ENCODE peak calls at places on chromosomes 2 and 18, in eight cellular contexts. One of them, this sample, is unnamed.
A peak's percentile ranks its signal among the peaks of the same experiment; 100 is the strongest.

GRCh38 chr2:108239786-108240185 is at the start of gene SULT1C3:
- DNase-seq in AG09309: no peak
- DNase-seq in GM23338: no peak
- DNase-seq in A549: no peak
- DNase-seq in psoas muscle: no peak
- DNase-seq in choroid plexus epithelial cell: no peak
- DNase-seq in ovary: no peak
- DNase-seq in NB4: no peak
- DNase-seq in this sample: no peak

GRCh38 chr2:44676379-44676778 is 265.1 kb upstream of the SIX3 start:
- DNase-seq in psoas muscle: no peak
- DNase-seq in NB4: no peak
- DNase-seq in choroid plexus epithelial cell: no peak
- DNase-seq in GM23338: no peak
- DNase-seq in A549: no peak
- DNase-seq in AG09309: no peak
- DNase-seq in ovary: no peak
- DNase-seq in this sample: no peak

GRCh38 chr2:199982444-199982843 is 27.1 kb downstream of the MAIP1 start:
- DNase-seq in ovary: no peak
- DNase-seq in choroid plexus epithelial cell: no peak
- DNase-seq in AG09309: no peak
- DNase-seq in GM23338: no peak
- DNase-seq in NB4: no peak
- DNase-seq in A549: no peak
- DNase-seq in psoas muscle: peak; percentile 35
- DNase-seq in this sample: no peak

GRCh38 chr2:113228351-113228750 is 50.4 kb downstream of the PAX8 start:
- DNase-seq in ovary: no peak
- DNase-seq in A549: no peak
- DNase-seq in GM23338: no peak
- DNase-seq in AG09309: no peak
- DNase-seq in choroid plexus epithelial cell: no peak
- DNase-seq in NB4: no peak
- DNase-seq in psoas muscle: no peak
- DNase-seq in this sample: no peak

GRCh38 chr2:182906454-182906853 is 40.0 kb upstream of the FRZB start:
- DNase-seq in AG09309: no peak
- DNase-seq in A549: no peak
- DNase-seq in choroid plexus epithelial cell: no peak
- DNase-seq in GM23338: no peak
- DNase-seq in psoas muscle: no peak
- DNase-seq in ovary: no peak
- DNase-seq in NB4: no peak
- DNase-seq in this sample: no peak

GRCh38 chr2:203774760-203775159 is 68.3 kb downstream of the CD28 start:
- DNase-seq in ovary: no peak
- DNase-seq in choroid plexus epithelial cell: no peak
- DNase-seq in A549: no peak
- DNase-seq in GM23338: no peak
- DNase-seq in NB4: no peak
- DNase-seq in AG09309: no peak
- DNase-seq in psoas muscle: no peak
- DNase-seq in this sample: no peak

GRCh38 chr18:45588284-45588683 is 27.0 kb upstream of the SLC14A2 start:
- DNase-seq in AG09309: peak; percentile 62
- DNase-seq in psoas muscle: no peak
- DNase-seq in GM23338: no peak
- DNase-seq in choroid plexus epithelial cell: peak; percentile 41
- DNase-seq in NB4: no peak
- DNase-seq in A549: no peak
- DNase-seq in ovary: no peak
- DNase-seq in this sample: no peak

GRCh38 chr18:74281011-74281638 is 10.6 kb downstream of the CYB5A start:
- DNase-seq in GM23338: peak; percentile 65
- DNase-seq in NB4: no peak
- DNase-seq in choroid plexus epithelial cell: no peak
- DNase-seq in psoas muscle: no peak
- DNase-seq in A549: no peak
- DNase-seq in AG09309: no peak
- DNase-seq in ovary: no peak
- DNase-seq in this sample: no peak

GRCh38 chr18:3256693-3257626 is 5.0 kb upstream of the MYL12B start:
- DNase-seq in psoas muscle: no peak
- DNase-seq in NB4: no peak
- DNase-seq in GM23338: no peak
- DNase-seq in choroid plexus epithelial cell: peak; percentile 82
- DNase-seq in A549: peak; percentile 36
- DNase-seq in ovary: no peak
- DNase-seq in AG09309: no peak
- DNase-seq in this sample: no peak

GRCh38 chr2:70248145-70248809 is at the start of gene TIA1:
- DNase-seq in ovary: peak; percentile 98
- DNase-seq in A549: peak; percentile 99
- DNase-seq in psoas muscle: peak; percentile 99
- DNase-seq in AG09309: peak; percentile 90
- DNase-seq in GM23338: peak; percentile 100
- DNase-seq in NB4: peak; percentile 99
- DNase-seq in choroid plexus epithelial cell: peak; percentile 99
- DNase-seq in this sample: peak; percentile 97

GRCh38 chr2:25692143-25692542 is 18.8 kb upstream of the DTNB start:
- DNase-seq in A549: no peak
- DNase-seq in NB4: no peak
- DNase-seq in AG09309: no peak
- DNase-seq in GM23338: peak; percentile 43
- DNase-seq in psoas muscle: no peak
- DNase-seq in ovary: no peak
- DNase-seq in choroid plexus epithelial cell: no peak
- DNase-seq in this sample: no peak

GRCh38 chr2:202165945-202166344 is 72.5 kb downstream of the SUMO1 start:
- DNase-seq in A549: no peak
- DNase-seq in NB4: no peak
- DNase-seq in ovary: no peak
- DNase-seq in AG09309: no peak
- DNase-seq in choroid plexus epithelial cell: no peak
- DNase-seq in psoas muscle: no peak
- DNase-seq in GM23338: no peak
- DNase-seq in this sample: no peak

GRCh38 chr2:25286025-25286400 is 55.7 kb downstream of the DNMT3A start:
- DNase-seq in NB4: peak; percentile 89
- DNase-seq in A549: no peak
- DNase-seq in choroid plexus epithelial cell: peak; percentile 21
- DNase-seq in GM23338: peak; percentile 63
- DNase-seq in ovary: no peak
- DNase-seq in AG09309: no peak
- DNase-seq in psoas muscle: no peak
- DNase-seq in this sample: no peak

GRCh38 chr2:84939426-84940087 is 31.4 kb upstream of the KCMF1 start:
- DNase-seq in psoas muscle: no peak
- DNase-seq in NB4: peak; percentile 89
- DNase-seq in choroid plexus epithelial cell: no peak
- DNase-seq in A549: peak; percentile 49
- DNase-seq in ovary: no peak
- DNase-seq in GM23338: no peak
- DNase-seq in AG09309: no peak
- DNase-seq in this sample: no peak

GRCh38 chr2:105797298-105797819 is 52.6 kb downstream of the NCK2 start:
- DNase-seq in ovary: no peak
- DNase-seq in NB4: peak; percentile 97
- DNase-seq in psoas muscle: no peak
- DNase-seq in A549: no peak
- DNase-seq in choroid plexus epithelial cell: peak; percentile 60
- DNase-seq in GM23338: no peak
- DNase-seq in AG09309: no peak
- DNase-seq in this sample: no peak

GRCh38 chr18:78683191-78684010 is 296.2 kb upstream of the SALL3 start:
- DNase-seq in A549: no peak
- DNase-seq in choroid plexus epithelial cell: no peak
- DNase-seq in GM23338: no peak
- DNase-seq in ovary: no peak
- DNase-seq in psoas muscle: no peak
- DNase-seq in AG09309: no peak
- DNase-seq in NB4: no peak
- DNase-seq in this sample: no peak

GRCh38 chr18:23194150-23194968 is 59.1 kb downstream of the CABLES1 start:
- DNase-seq in choroid plexus epithelial cell: peak; percentile 59
- DNase-seq in A549: no peak
- DNase-seq in NB4: no peak
- DNase-seq in ovary: no peak
- DNase-seq in psoas muscle: no peak
- DNase-seq in GM23338: no peak
- DNase-seq in AG09309: no peak
- DNase-seq in this sample: no peak

GRCh38 chr2:200242553-200242952 is 63.9 kb upstream of the SPATS2L start:
- DNase-seq in choroid plexus epithelial cell: no peak
- DNase-seq in ovary: no peak
- DNase-seq in psoas muscle: no peak
- DNase-seq in A549: no peak
- DNase-seq in GM23338: no peak
- DNase-seq in NB4: no peak
- DNase-seq in AG09309: no peak
- DNase-seq in this sample: no peak

GRCh38 chr2:237955640-237956401 is 11.0 kb upstream of the UBE2F start:
- DNase-seq in GM23338: peak; percentile 69
- DNase-seq in choroid plexus epithelial cell: no peak
- DNase-seq in ovary: no peak
- DNase-seq in psoas muscle: no peak
- DNase-seq in NB4: no peak
- DNase-seq in AG09309: no peak
- DNase-seq in A549: no peak
- DNase-seq in this sample: no peak

GRCh38 chr2:216081487-216082387 is at the start of the genes PECR and TMEM169:
- DNase-seq in AG09309: no peak
- DNase-seq in NB4: peak; percentile 63
- DNase-seq in ovary: peak; percentile 78
- DNase-seq in GM23338: peak; percentile 94
- DNase-seq in choroid plexus epithelial cell: peak; percentile 47
- DNase-seq in A549: peak; percentile 70
- DNase-seq in psoas muscle: peak; percentile 88
- DNase-seq in this sample: no peak
- TF ChIP-seq CTCF in AG09309: no peak
- TF ChIP-seq CTCF in NB4: no peak
- TF ChIP-seq CTCF in ovary: no peak
- TF ChIP-seq CTCF in GM23338: no peak
- TF ChIP-seq CTCF in choroid plexus epithelial cell: no peak
- TF ChIP-seq CTCF in A549: no peak
- TF ChIP-seq CTCF in psoas muscle: no peak
- TF ChIP-seq CTCF in this sample: no peak

GRCh38 chr2:60365556-60365955 is 187.9 kb downstream of the BCL11A start:
- DNase-seq in NB4: no peak
- DNase-seq in choroid plexus epithelial cell: peak; percentile 15
- DNase-seq in GM23338: peak; percentile 53
- DNase-seq in ovary: no peak
- DNase-seq in A549: no peak
- DNase-seq in psoas muscle: no peak
- DNase-seq in AG09309: no peak
- DNase-seq in this sample: no peak

GRCh38 chr2:60358471-60358870 is 195.0 kb downstream of the BCL11A start:
- DNase-seq in GM23338: no peak
- DNase-seq in ovary: no peak
- DNase-seq in A549: no peak
- DNase-seq in choroid plexus epithelial cell: no peak
- DNase-seq in AG09309: no peak
- DNase-seq in psoas muscle: no peak
- DNase-seq in NB4: no peak
- DNase-seq in this sample: no peak

GRCh38 chr2:60364441-60364840 is 189.0 kb downstream of the BCL11A start:
- DNase-seq in choroid plexus epithelial cell: no peak
- DNase-seq in ovary: no peak
- DNase-seq in GM23338: no peak
- DNase-seq in A549: no peak
- DNase-seq in NB4: no peak
- DNase-seq in psoas muscle: no peak
- DNase-seq in AG09309: no peak
- DNase-seq in this sample: no peak

GRCh38 chr2:60359569-60359968 is 193.9 kb downstream of the BCL11A start:
- DNase-seq in GM23338: no peak
- DNase-seq in choroid plexus epithelial cell: no peak
- DNase-seq in ovary: no peak
- DNase-seq in NB4: no peak
- DNase-seq in AG09309: no peak
- DNase-seq in psoas muscle: no peak
- DNase-seq in A549: no peak
- DNase-seq in this sample: no peak

GRCh38 chr2:60361498-60361897 is 192.0 kb downstream of the BCL11A start:
- DNase-seq in GM23338: no peak
- DNase-seq in choroid plexus epithelial cell: no peak
- DNase-seq in NB4: no peak
- DNase-seq in A549: no peak
- DNase-seq in AG09309: no peak
- DNase-seq in psoas muscle: no peak
- DNase-seq in ovary: no peak
- DNase-seq in this sample: no peak
- H3K4me3 ChIP-seq in GM23338: no peak overlapping the region
- H3K4me3 ChIP-seq in choroid plexus epithelial cell: no peak overlapping the region
- H3K4me3 ChIP-seq in NB4: no peak overlapping the region
- H3K4me3 ChIP-seq in A549: no peak overlapping the region
- H3K4me3 ChIP-seq in AG09309: no peak overlapping the region
- H3K4me3 ChIP-seq in psoas muscle: no peak overlapping the region
- H3K4me3 ChIP-seq in ovary: no peak overlapping the region
- H3K4me3 ChIP-seq in this sample: no peak overlapping the region

DNA sequence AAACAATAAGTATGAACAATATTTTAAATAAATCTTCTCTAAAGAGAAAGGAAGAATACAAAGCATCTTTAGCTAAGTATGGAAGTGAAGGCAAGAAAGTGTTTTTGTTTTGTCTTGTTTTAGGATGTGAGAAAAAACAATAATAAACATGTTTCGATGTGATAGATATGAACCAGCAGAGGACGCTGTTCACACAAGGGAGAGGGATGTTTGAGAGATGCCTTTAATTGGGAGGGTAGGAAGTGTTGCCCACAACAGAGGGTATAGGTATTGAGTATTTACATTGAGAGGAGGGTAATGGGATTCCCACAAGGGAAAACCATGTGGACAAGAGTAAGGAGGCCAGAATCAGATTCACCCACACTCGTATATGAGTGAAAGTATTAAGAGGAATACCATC is 55.1 kb downstream of the CDH19 start:
- DNase-seq in ovary: no peak
- DNase-seq in NB4: no peak
- DNase-seq in psoas muscle: no peak
- DNase-seq in GM23338: peak; percentile 82
- DNase-seq in choroid plexus epithelial cell: no peak
- DNase-seq in A549: no peak
- DNase-seq in AG09309: no peak
- DNase-seq in this sample: no peak
- TF ChIP-seq CTCF in ovary: no peak
- TF ChIP-seq CTCF in NB4: no peak
- TF ChIP-seq CTCF in psoas muscle: no peak
- TF ChIP-seq CTCF in GM23338: peak; percentile 96
- TF ChIP-seq CTCF in choroid plexus epithelial cell: no peak
- TF ChIP-seq CTCF in A549: no peak
- TF ChIP-seq CTCF in AG09309: no peak
- TF ChIP-seq CTCF in this sample: no peak

DNA sequence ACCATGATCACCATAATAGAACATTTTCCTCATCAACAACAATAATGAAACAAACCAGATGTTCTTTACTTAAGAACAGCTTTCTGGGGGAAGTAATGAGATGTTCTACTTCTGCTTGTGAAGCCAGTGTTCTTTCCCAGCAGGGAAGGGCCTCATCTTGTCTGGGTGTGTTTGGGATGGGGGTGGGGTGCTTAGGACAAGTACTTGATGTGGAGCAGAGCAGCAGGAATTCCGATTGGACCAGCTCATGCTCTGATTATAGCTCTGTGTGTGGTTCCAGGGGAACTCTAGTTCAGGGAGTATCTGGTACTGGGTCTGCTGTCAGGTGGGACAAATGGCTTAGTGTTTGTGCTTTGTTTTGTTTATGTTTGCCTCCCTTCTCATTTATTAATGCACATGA is 162.9 kb upstream of the NOSTRIN start:
- DNase-seq in AG09309: peak; percentile 18
- DNase-seq in A549: peak; percentile 12
- DNase-seq in ovary: peak; percentile 75
- DNase-seq in NB4: no peak
- DNase-seq in choroid plexus epithelial cell: peak; percentile 92
- DNase-seq in GM23338: peak; percentile 63
- DNase-seq in psoas muscle: peak; percentile 70
- DNase-seq in this sample: no peak
- H3K4me3 ChIP-seq in AG09309: no peak overlapping the region
- H3K4me3 ChIP-seq in A549: no peak overlapping the region
- H3K4me3 ChIP-seq in ovary: no peak overlapping the region
- H3K4me3 ChIP-seq in NB4: no peak overlapping the region
- H3K4me3 ChIP-seq in choroid plexus epithelial cell: no peak overlapping the region
- H3K4me3 ChIP-seq in GM23338: no peak overlapping the region
- H3K4me3 ChIP-seq in psoas muscle: no peak overlapping the region
- H3K4me3 ChIP-seq in this sample: no peak overlapping the region

This sample was measured in astrocyte of the cerebellum.